ENCODE peak calls at places on chromosomes 2 and 18, in four cellular contexts. P, T, L and H are unnamed samples.

GRCh38 chr2:239814917-239815637 is 210.1 kb downstream of the NDUFA10 start:
- DNase-seq in P (peak), T (no peak), L (no peak), H (no peak)

GRCh38 chr2:241775223-241776177 is 1.1 kb upstream of the GAL3ST2 start:
- DNase-seq in P (peak), T (no peak), L (no peak), H (no peak)

GRCh38 chr18:31148580-31148979 is 14.1 kb downstream of the DSC1 start:
- DNase-seq in P (no peak), T (no peak), L (no peak), H (no peak)

GRCh38 chr2:30234180-30234971 is 3.0 kb downstream of the LBH start:
- DNase-seq in P (no peak), T (no peak), L (peak), H (no peak)

GRCh38 chr2:84306361-84306760 is 152.7 kb downstream of the SUCLG1 start:
- DNase-seq in P (no peak), T (no peak), L (no peak), H (peak)

GRCh38 chr18:845152-845819 is 33.2 kb upstream of the YES1 start:
- DNase-seq in P (no peak), T (no peak), L (no peak), H (no peak)

GRCh38 chr2:109403841-109404201 is 209.9 kb downstream of the SEPTIN10 start:
- DNase-seq in P (no peak), T (no peak), L (no peak), H (no peak)

GRCh38 chr2:200040251-200040650 is 84.9 kb downstream of the MAIP1 start:
- DNase-seq in P (no peak), T (no peak), L (no peak), H (no peak)

GRCh38 chr2:45024600-45025291 is 15.5 kb upstream of the SIX2 start:
- DNase-seq in P (no peak), T (no peak), L (peak), H (no peak)

GRCh38 chr18:3624818-3625716 is 175.1 kb downstream of the TGIF1 start:
- DNase-seq in P (no peak), T (no peak), L (no peak), H (no peak)

GRCh38 chr18:1511619-1512311 is 607.1 kb downstream of the ADCYAP1 start:
- DNase-seq in P (no peak), T (no peak), L (no peak), H (no peak)

GRCh38 chr2:10332402-10333246 is 29.9 kb downstream of the HPCAL1 start:
- DNase-seq in P (no peak), T (no peak), L (peak), H (no peak)

GRCh38 chr2:207505728-207506127 is 24.0 kb upstream of the CREB1 start:
- DNase-seq in P (no peak), T (no peak), L (no peak), H (no peak)

GRCh38 chr2:2828774-2829368 is 497.8 kb upstream of the MYT1L start:
- DNase-seq in P (no peak), T (no peak), L (no peak), H (peak)

GRCh38 chr2:106296182-106296815 is 102.2 kb upstream of the UXS1 start:
- DNase-seq in P (no peak), T (no peak), L (no peak), H (no peak)

GRCh38 chr2:111116843-111117665 is 3.7 kb upstream of the BCL2L11 start:
- DNase-seq in P (peak), T (peak), L (no peak), H (peak)

GRCh38 chr2:74094291-74094690 is 53.4 kb downstream of the BOLA3 start:
- DNase-seq in P (no peak), T (no peak), L (no peak), H (no peak)

GRCh38 chr18:32278148-32278799 is 88.4 kb downstream of the MEP1B start:
- DNase-seq in P (no peak), T (no peak), L (no peak), H (no peak)

GRCh38 chr18:63451774-63452173 is 25.0 kb upstream of the SERPINB5 start:
- DNase-seq in P (no peak), T (no peak), L (no peak), H (no peak)

GRCh38 chr2:8239402-8240127 is 442.3 kb upstream of the ID2 start:
- DNase-seq in P (no peak), T (no peak), L (no peak), H (no peak)

GRCh38 chr2:232235716-232236115 is 142.8 kb upstream of the ALPP start:
- DNase-seq in P (no peak), T (peak), L (peak), H (no peak)

GRCh38 chr2:128270306-128271185 is 48.1 kb downstream of the HS6ST1 start:
- DNase-seq in P (peak), T (no peak), L (no peak), H (no peak)

GRCh38 chr2:237483018-237483731 is 3.9 kb upstream of the MLPH start:
- DNase-seq in P (no peak), T (no peak), L (no peak), H (no peak)

GRCh38 chr2:208318127-208318526 is 52.1 kb downstream of the PIKFYVE start:
- DNase-seq in P (no peak), T (no peak), L (no peak), H (no peak)

GRCh38 chr2:27823135-27823534 is 51.6 kb downstream of the MRPL33 start:
- DNase-seq in P (no peak), T (no peak), L (no peak), H (no peak)

GRCh38 chr2:720842-721241 is 43.6 kb upstream of the TMEM18 start:
- DNase-seq in P (no peak), T (no peak), L (no peak), H (no peak)

GRCh38 chr2:241772063-241772499 is 4.5 kb upstream of the GAL3ST2 start:
- DNase-seq in P (no peak), T (no peak), L (no peak), H (peak)

GRCh38 chr2:98346259-98347236 is at the start of gene CNGA3:
- DNase-seq in P (no peak), T (no peak), L (no peak), H (no peak)

GRCh38 chr2:217837001-217837491 is 165.7 kb downstream of the TNS1 start:
- DNase-seq in P (no peak), T (no peak), L (no peak), H (no peak)

GRCh38 chr2:142682528-142682927 is 194.9 kb upstream of the KYNU start:
- DNase-seq in P (no peak), T (no peak), L (no peak), H (no peak)

GRCh38 chr2:196234672-196235071 is 63.3 kb upstream of the STK17B start:
- DNase-seq in P (no peak), T (peak), L (no peak), H (no peak)

GRCh38 chr18:48402953-48403352 is 6.2 kb downstream of the ZBTB7C start:
- DNase-seq in P (no peak), T (no peak), L (no peak), H (no peak)

GRCh38 chr2:99555410-99555809 is 65.6 kb upstream of the REV1 start:
- DNase-seq in P (no peak), T (no peak), L (no peak), H (no peak)

GRCh38 chr18:58911766-58912165 is 47.1 kb downstream of the ZNF532 start:
- DNase-seq in P (no peak), T (no peak), L (no peak), H (no peak)

GRCh38 chr2:86147793-86148192 is 41.8 kb downstream of the PTCD3 start:
- DNase-seq in P (no peak), T (no peak), L (no peak), H (no peak)

GRCh38 chr2:223956267-223956666 is 996 bp upstream of the MRPL44 start:
- DNase-seq in P (no peak), T (no peak), L (no peak), H (no peak)

GRCh38 chr2:41038408-41038807 is 586.5 kb upstream of the SLC8A1 start:
- DNase-seq in P (no peak), T (no peak), L (no peak), H (no peak)

GRCh38 chr2:199144036-199144435 is 313.7 kb downstream of the SATB2 start:
- DNase-seq in P (no peak), T (no peak), L (no peak), H (no peak)

GRCh38 chr2:109531221-109531620 is 82.5 kb downstream of the SEPTIN10 start:
- DNase-seq in P (no peak), T (no peak), L (no peak), H (no peak)